ENCODE peak calls at places on chromosomes 7 and 10, in six cellular contexts. One of them, this sample, is unnamed.

GRCh38 chr10:47383254-47384147 is 592 bp downstream of the ZNF488 start:
- DNase-seq in mesenchymal stem cell: peak; percentile 9
- DNase-seq in IMR-90: no peak
- DNase-seq in neuronal stem cell: no peak
- DNase-seq in H9: peak; percentile 84
- DNase-seq in H1: peak; percentile 57
- DNase-seq in this sample: peak; percentile 53

GRCh38 chr7:2494191-2495130 is 18.3 kb upstream of the GRIFIN start:
- DNase-seq in mesenchymal stem cell: no peak
- DNase-seq in IMR-90: no peak
- DNase-seq in neuronal stem cell: no peak
- DNase-seq in H9: no peak
- DNase-seq in H1: no peak
- DNase-seq in this sample: no peak

GRCh38 chr10:10526846-10527245 is 490.8 kb upstream of the CELF2 start:
- DNase-seq in mesenchymal stem cell: peak; percentile 57
- DNase-seq in IMR-90: no peak
- DNase-seq in neuronal stem cell: no peak
- DNase-seq in H9: no peak
- DNase-seq in H1: no peak
- DNase-seq in this sample: no peak

GRCh38 chr10:62732841-62733653 is 71.5 kb upstream of the ADO start:
- DNase-seq in mesenchymal stem cell: peak; percentile 78
- DNase-seq in IMR-90: peak; percentile 74
- DNase-seq in neuronal stem cell: no peak
- DNase-seq in H9: no peak
- DNase-seq in H1: no peak
- DNase-seq in this sample: no peak

GRCh38 chr10:70193391-70193844 is 23.1 kb upstream of the SAR1A start:
- DNase-seq in mesenchymal stem cell: no peak
- DNase-seq in IMR-90: no peak
- DNase-seq in neuronal stem cell: no peak
- DNase-seq in H9: no peak
- DNase-seq in H1: no peak
- DNase-seq in this sample: no peak

GRCh38 chr7:148340881-148341280 is 249.7 kb upstream of the C7orf33 start:
- DNase-seq in mesenchymal stem cell: no peak
- DNase-seq in IMR-90: no peak
- DNase-seq in neuronal stem cell: no peak
- DNase-seq in H9: no peak
- DNase-seq in H1: no peak
- DNase-seq in this sample: peak; percentile 68

GRCh38 chr10:113381906-113382562 is 170.8 kb upstream of the HABP2 start:
- DNase-seq in mesenchymal stem cell: peak; percentile 77
- DNase-seq in IMR-90: peak; percentile 57
- DNase-seq in neuronal stem cell: no peak
- DNase-seq in H9: no peak
- DNase-seq in H1: no peak
- DNase-seq in this sample: peak; percentile 45

GRCh38 chr7:6294839-6295238 is 22.4 kb upstream of the CYTH3 start:
- DNase-seq in mesenchymal stem cell: peak; percentile 62
- DNase-seq in IMR-90: no peak
- DNase-seq in neuronal stem cell: no peak
- DNase-seq in H9: no peak
- DNase-seq in H1: no peak
- DNase-seq in this sample: no peak

GRCh38 chr10:93386496-93387369 is 95.4 kb downstream of the MYOF start:
- DNase-seq in mesenchymal stem cell: peak; percentile 78
- DNase-seq in IMR-90: no peak
- DNase-seq in neuronal stem cell: no peak
- DNase-seq in H9: no peak
- DNase-seq in H1: no peak
- DNase-seq in this sample: no peak

GRCh38 chr10:75569506-75569905 is 138.1 kb downstream of the LRMDA start:
- DNase-seq in mesenchymal stem cell: no peak
- DNase-seq in IMR-90: no peak
- DNase-seq in neuronal stem cell: no peak
- DNase-seq in H9: no peak
- DNase-seq in H1: no peak
- DNase-seq in this sample: no peak

GRCh38 chr10:120012133-120012405 is 119.5 kb downstream of the SEC23IP start:
- DNase-seq in mesenchymal stem cell: no peak
- DNase-seq in IMR-90: no peak
- DNase-seq in neuronal stem cell: no peak
- DNase-seq in H9: no peak
- DNase-seq in H1: no peak
- DNase-seq in this sample: no peak

GRCh38 chr10:131179386-131179785 is 132.1 kb downstream of the TCERG1L start:
- DNase-seq in mesenchymal stem cell: no peak
- DNase-seq in IMR-90: no peak
- DNase-seq in neuronal stem cell: no peak
- DNase-seq in H9: peak; percentile 15
- DNase-seq in H1: peak; percentile 34
- DNase-seq in this sample: no peak

GRCh38 chr7:2269468-2270460 is 27.7 kb downstream of the NUDT1 start:
- DNase-seq in mesenchymal stem cell: peak; percentile 57
- DNase-seq in IMR-90: peak; percentile 57
- DNase-seq in neuronal stem cell: peak; percentile 24
- DNase-seq in H9: peak; percentile 69
- DNase-seq in H1: no peak
- DNase-seq in this sample: peak; percentile 56

GRCh38 chr10:11521860-11522259 is 89.6 kb downstream of the USP6NL start:
- DNase-seq in mesenchymal stem cell: no peak
- DNase-seq in IMR-90: peak; percentile 58
- DNase-seq in neuronal stem cell: no peak
- DNase-seq in H9: no peak
- DNase-seq in H1: no peak
- DNase-seq in this sample: no peak

GRCh38 chr7:128917061-128917460 is 6.6 kb upstream of the KCP start:
- DNase-seq in mesenchymal stem cell: no peak
- DNase-seq in IMR-90: no peak
- DNase-seq in neuronal stem cell: no peak
- DNase-seq in H9: peak; percentile 25
- DNase-seq in H1: peak; percentile 42
- DNase-seq in this sample: no peak

GRCh38 chr10:1665681-1666080 is 71.6 kb downstream of the ADARB2 start:
- DNase-seq in mesenchymal stem cell: no peak
- DNase-seq in IMR-90: no peak
- DNase-seq in neuronal stem cell: no peak
- DNase-seq in H9: no peak
- DNase-seq in H1: no peak
- DNase-seq in this sample: no peak

GRCh38 chr10:23358357-23358756 is 13.8 kb upstream of the C10orf67 start:
- DNase-seq in mesenchymal stem cell: no peak
- DNase-seq in IMR-90: peak; percentile 24
- DNase-seq in neuronal stem cell: no peak
- DNase-seq in H9: no peak
- DNase-seq in H1: no peak
- DNase-seq in this sample: peak; percentile 43

GRCh38 chr10:76285012-76285411 is 853.6 kb downstream of the LRMDA start:
- DNase-seq in mesenchymal stem cell: peak; percentile 89
- DNase-seq in IMR-90: peak; percentile 88
- DNase-seq in neuronal stem cell: no peak
- DNase-seq in H9: no peak
- DNase-seq in H1: no peak
- DNase-seq in this sample: no peak

GRCh38 chr7:122364761-122365280 is 60.3 kb upstream of the FEZF1 start:
- DNase-seq in mesenchymal stem cell: no peak
- DNase-seq in IMR-90: no peak
- DNase-seq in neuronal stem cell: no peak
- DNase-seq in H9: no peak
- DNase-seq in H1: no peak
- DNase-seq in this sample: no peak

GRCh38 chr7:41035788-41036187 is 667.1 kb downstream of the INHBA start:
- DNase-seq in mesenchymal stem cell: no peak
- DNase-seq in IMR-90: no peak
- DNase-seq in neuronal stem cell: no peak
- DNase-seq in H9: no peak
- DNase-seq in H1: no peak
- DNase-seq in this sample: peak; percentile 83

GRCh38 chr10:32957341-32958084 is 517 bp downstream of the ITGB1 start:
- DNase-seq in mesenchymal stem cell: no peak
- DNase-seq in IMR-90: no peak
- DNase-seq in neuronal stem cell: peak; percentile 45
- DNase-seq in H9: peak; percentile 66
- DNase-seq in H1: peak; percentile 73
- DNase-seq in this sample: peak; percentile 64

GRCh38 chr7:80294321-80294720 is 159.7 kb downstream of the GNAI1 start:
- DNase-seq in mesenchymal stem cell: peak; percentile 57
- DNase-seq in IMR-90: peak; percentile 74
- DNase-seq in neuronal stem cell: no peak
- DNase-seq in H9: no peak
- DNase-seq in H1: no peak
- DNase-seq in this sample: no peak

GRCh38 chr10:59135275-59135674 is 41.2 kb upstream of the PHYHIPL start:
- DNase-seq in mesenchymal stem cell: no peak
- DNase-seq in IMR-90: no peak
- DNase-seq in neuronal stem cell: no peak
- DNase-seq in H9: no peak
- DNase-seq in H1: no peak
- DNase-seq in this sample: peak; percentile 11

GRCh38 chr7:47725031-47725780 is 143.3 kb upstream of the TNS3 start:
- DNase-seq in mesenchymal stem cell: no peak
- DNase-seq in IMR-90: peak; percentile 22
- DNase-seq in neuronal stem cell: no peak
- DNase-seq in H9: no peak
- DNase-seq in H1: no peak
- DNase-seq in this sample: no peak

GRCh38 chr7:106283831-106284515 is 810 bp downstream of the NAMPT start:
- DNase-seq in mesenchymal stem cell: peak; percentile 63
- DNase-seq in IMR-90: peak; percentile 37
- DNase-seq in neuronal stem cell: peak; percentile 27
- DNase-seq in H9: no peak
- DNase-seq in H1: no peak
- DNase-seq in this sample: peak; percentile 59

DNA sequence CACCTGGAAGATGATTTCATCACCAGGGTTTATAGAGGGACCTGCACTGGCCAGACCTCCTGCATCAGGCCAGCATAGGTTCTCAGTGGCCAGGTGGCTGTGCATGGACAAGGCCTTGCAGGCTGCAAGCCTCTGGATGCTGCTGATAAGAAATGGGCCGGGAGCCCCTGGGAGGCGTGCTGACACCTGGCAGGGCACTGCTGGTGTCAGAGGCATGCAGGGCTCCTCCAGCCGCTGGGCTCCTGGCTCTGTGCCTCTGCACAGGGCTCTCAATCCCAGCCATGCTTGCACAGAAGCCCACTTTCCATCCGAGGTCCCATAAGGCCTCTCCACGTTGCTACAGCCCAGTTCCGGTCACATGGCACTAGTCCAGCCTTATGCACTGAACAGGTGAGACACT is 27.2 kb downstream of the ANTXRL start:
- DNase-seq in mesenchymal stem cell: no peak
- DNase-seq in IMR-90: no peak
- DNase-seq in neuronal stem cell: no peak
- DNase-seq in H9: peak; percentile 18
- DNase-seq in H1: no peak
- DNase-seq in this sample: no peak
- H3K18ac ChIP-seq in mesenchymal stem cell: no peak overlapping the region
- H3K18ac ChIP-seq in IMR-90: peak overlapping the region; percentile 78
- H3K18ac ChIP-seq in neuronal stem cell: peak overlapping the region; percentile 8
- H3K18ac ChIP-seq in H9: no peak overlapping the region
- H3K18ac ChIP-seq in H1: no peak overlapping the region
- H3K18ac ChIP-seq in this sample: no peak overlapping the region

DNA sequence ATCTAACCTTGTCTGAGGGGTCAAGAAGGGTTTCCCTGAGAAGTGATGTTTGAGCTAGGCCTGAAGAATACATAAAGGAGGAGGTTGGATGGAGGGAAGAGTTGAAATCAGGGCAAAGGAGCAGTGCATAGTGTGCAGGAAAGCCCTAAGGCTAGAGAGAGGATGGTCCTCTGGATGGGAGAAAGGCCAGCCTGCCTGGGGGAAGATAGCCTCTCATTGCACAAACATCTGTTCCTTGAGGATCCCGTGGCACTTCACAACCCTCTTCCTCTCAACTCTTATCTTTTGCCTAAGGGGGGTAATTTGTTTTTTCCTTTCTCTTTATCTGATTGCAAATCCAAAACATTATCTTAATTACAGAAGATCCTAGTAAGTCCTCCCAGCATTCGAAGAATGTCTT is 35.7 kb downstream of the STAMBPL1 start:
- DNase-seq in mesenchymal stem cell: no peak
- DNase-seq in IMR-90: no peak
- DNase-seq in neuronal stem cell: no peak
- DNase-seq in H9: no peak
- DNase-seq in H1: no peak
- DNase-seq in this sample: peak; percentile 82
- H3K23ac ChIP-seq in mesenchymal stem cell: no peak overlapping the region
- H3K23ac ChIP-seq in IMR-90: peak overlapping the region; percentile 90
- H3K23ac ChIP-seq in neuronal stem cell: no peak overlapping the region
- H3K23ac ChIP-seq in H9: no peak overlapping the region
- H3K23ac ChIP-seq in H1: no peak overlapping the region
- H3K23ac ChIP-seq in this sample: no peak overlapping the region

DNA sequence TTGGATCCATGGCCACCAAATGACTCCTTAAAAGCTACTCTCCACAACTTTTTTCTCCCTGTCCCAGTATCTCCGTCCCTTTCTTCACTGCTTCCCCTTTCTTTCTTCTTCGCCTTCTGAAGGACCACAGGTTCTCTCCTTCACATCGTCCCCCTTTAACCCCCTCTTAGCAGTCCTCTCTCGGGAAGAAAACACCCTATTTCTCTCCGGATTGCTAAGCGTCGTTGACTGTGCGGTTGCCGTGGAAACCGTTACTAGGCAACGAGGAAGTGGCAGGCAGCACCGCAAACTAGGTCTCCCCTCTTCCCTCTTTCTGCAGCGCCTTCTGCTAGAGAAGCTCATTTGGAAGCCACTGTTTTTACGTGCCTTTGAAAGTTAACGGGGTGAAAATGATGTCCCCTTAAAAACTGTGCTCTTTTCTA is at the start of gene ENKUR:
- DNase-seq in mesenchymal stem cell: peak; percentile 97
- DNase-seq in IMR-90: peak; percentile 90
- DNase-seq in neuronal stem cell: peak; percentile 98
- DNase-seq in H9: peak; percentile 92
- DNase-seq in H1: peak; percentile 89
- DNase-seq in this sample: peak; percentile 98
- H3K18ac ChIP-seq in mesenchymal stem cell: peak within 1 kb of the TSS; percentile 87
- H3K18ac ChIP-seq in IMR-90: peak within 1 kb of the TSS; percentile 89
- H3K18ac ChIP-seq in neuronal stem cell: peak within 1 kb of the TSS; percentile 100
- H3K18ac ChIP-seq in H9: peak within 1 kb of the TSS; percentile 93
- H3K18ac ChIP-seq in H1: peak within 1 kb of the TSS; percentile 55
- H3K18ac ChIP-seq in this sample: peak within 1 kb of the TSS; percentile 25

DNA sequence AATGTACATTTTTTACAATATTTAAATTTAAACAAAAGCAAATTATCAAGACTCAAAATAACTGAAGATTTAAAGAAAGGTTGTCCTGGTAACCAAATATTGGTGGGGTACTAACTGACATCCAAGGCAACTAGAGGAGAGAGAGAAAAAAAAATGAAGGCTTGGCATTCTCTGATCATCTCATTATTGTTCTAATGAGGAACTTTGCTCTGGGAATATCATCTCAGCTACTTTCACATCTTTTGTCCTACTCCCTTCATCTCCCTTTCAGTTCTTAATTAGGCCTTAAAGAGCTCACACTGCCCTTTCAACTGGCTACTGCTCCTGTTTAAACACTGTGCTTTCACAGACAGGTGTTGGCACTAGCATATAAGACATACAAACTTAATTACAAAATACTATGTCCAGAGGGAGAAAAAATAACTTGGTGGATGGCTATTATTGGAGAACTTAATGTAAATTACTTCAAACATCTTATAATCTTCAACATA is 33.6 kb downstream of the RAB11FIP2 start:
- DNase-seq in mesenchymal stem cell: no peak
- DNase-seq in IMR-90: no peak
- DNase-seq in neuronal stem cell: peak; percentile 61
- DNase-seq in H9: no peak
- DNase-seq in H1: no peak
- DNase-seq in this sample: no peak
- H3K23ac ChIP-seq in mesenchymal stem cell: no peak overlapping the region
- H3K23ac ChIP-seq in IMR-90: no peak overlapping the region
- H3K23ac ChIP-seq in neuronal stem cell: no peak overlapping the region
- H3K23ac ChIP-seq in H9: no peak overlapping the region
- H3K23ac ChIP-seq in H1: no peak overlapping the region
- H3K23ac ChIP-seq in this sample: no peak overlapping the region